ENCODE peak calls at places on chromosomes 2 and 18, in ten cellular contexts. One of them, this sample, is unnamed.

GRCh38 chr2:203584784-203585183 is 49.7 kb upstream of the RAPH1 start:
- DNase-seq in naive thymus-derived CD8-positive, alpha-beta T cell: no peak
- DNase-seq in ovary: no peak
- DNase-seq in HFF-Myc: no peak
- DNase-seq in esophagus squamous epithelium: no peak
- DNase-seq in GM20000: no peak
- DNase-seq in renal cortical epithelial cell: no peak
- DNase-seq in NCI-H460: no peak
- DNase-seq in coronary artery: no peak
- DNase-seq in pulmonary artery endothelial cell: no peak
- DNase-seq in this sample: no peak

GRCh38 chr2:47525167-47525566 is 122.2 kb downstream of the MSH2 start:
- DNase-seq in naive thymus-derived CD8-positive, alpha-beta T cell: no peak
- DNase-seq in ovary: no peak
- DNase-seq in HFF-Myc: no peak
- DNase-seq in esophagus squamous epithelium: no peak
- DNase-seq in GM20000: no peak
- DNase-seq in renal cortical epithelial cell: no peak
- DNase-seq in NCI-H460: no peak
- DNase-seq in coronary artery: no peak
- DNase-seq in pulmonary artery endothelial cell: no peak
- DNase-seq in this sample: no peak

GRCh38 chr18:5444269-5444668 is 99.5 kb downstream of the EPB41L3 start:
- DNase-seq in naive thymus-derived CD8-positive, alpha-beta T cell: no peak
- DNase-seq in ovary: no peak
- DNase-seq in HFF-Myc: no peak
- DNase-seq in esophagus squamous epithelium: no peak
- DNase-seq in GM20000: no peak
- DNase-seq in renal cortical epithelial cell: no peak
- DNase-seq in NCI-H460: no peak
- DNase-seq in coronary artery: no peak
- DNase-seq in pulmonary artery endothelial cell: no peak
- DNase-seq in this sample: no peak

GRCh38 chr2:218343591-218343990 is 13.1 kb upstream of the CATIP start:
- DNase-seq in naive thymus-derived CD8-positive, alpha-beta T cell: no peak
- DNase-seq in ovary: no peak
- DNase-seq in HFF-Myc: no peak
- DNase-seq in esophagus squamous epithelium: no peak
- DNase-seq in GM20000: no peak
- DNase-seq in renal cortical epithelial cell: peak
- DNase-seq in NCI-H460: no peak
- DNase-seq in coronary artery: no peak
- DNase-seq in pulmonary artery endothelial cell: no peak
- DNase-seq in this sample: no peak

GRCh38 chr2:239695106-239695727 is 294.4 kb upstream of the HDAC4 start:
- DNase-seq in naive thymus-derived CD8-positive, alpha-beta T cell: no peak
- DNase-seq in ovary: no peak
- DNase-seq in HFF-Myc: no peak
- DNase-seq in esophagus squamous epithelium: no peak
- DNase-seq in GM20000: no peak
- DNase-seq in renal cortical epithelial cell: no peak
- DNase-seq in NCI-H460: no peak
- DNase-seq in coronary artery: peak
- DNase-seq in pulmonary artery endothelial cell: no peak
- DNase-seq in this sample: no peak

GRCh38 chr18:21702602-21703001 is 2.0 kb downstream of the ABHD3 start:
- DNase-seq in naive thymus-derived CD8-positive, alpha-beta T cell: no peak
- DNase-seq in ovary: no peak
- DNase-seq in HFF-Myc: no peak
- DNase-seq in esophagus squamous epithelium: no peak
- DNase-seq in GM20000: no peak
- DNase-seq in renal cortical epithelial cell: no peak
- DNase-seq in NCI-H460: no peak
- DNase-seq in coronary artery: no peak
- DNase-seq in pulmonary artery endothelial cell: no peak
- DNase-seq in this sample: no peak

GRCh38 chr2:206442854-206443734 is at the start of gene ADAM23:
- DNase-seq in naive thymus-derived CD8-positive, alpha-beta T cell: peak
- DNase-seq in ovary: peak
- DNase-seq in HFF-Myc: no peak
- DNase-seq in esophagus squamous epithelium: no peak
- DNase-seq in GM20000: peak
- DNase-seq in renal cortical epithelial cell: no peak
- DNase-seq in NCI-H460: peak
- DNase-seq in coronary artery: no peak
- DNase-seq in pulmonary artery endothelial cell: no peak
- DNase-seq in this sample: peak

GRCh38 chr2:96397756-96398525 is 62.4 kb downstream of the NCAPH start:
- DNase-seq in naive thymus-derived CD8-positive, alpha-beta T cell: no peak
- DNase-seq in ovary: no peak
- DNase-seq in HFF-Myc: no peak
- DNase-seq in esophagus squamous epithelium: no peak
- DNase-seq in GM20000: no peak
- DNase-seq in renal cortical epithelial cell: no peak
- DNase-seq in NCI-H460: no peak
- DNase-seq in coronary artery: no peak
- DNase-seq in pulmonary artery endothelial cell: no peak
- DNase-seq in this sample: no peak

GRCh38 chr18:45228989-45229388 is 386.3 kb upstream of the SLC14A2 start:
- DNase-seq in naive thymus-derived CD8-positive, alpha-beta T cell: no peak
- DNase-seq in ovary: no peak
- DNase-seq in HFF-Myc: no peak
- DNase-seq in esophagus squamous epithelium: no peak
- DNase-seq in GM20000: no peak
- DNase-seq in renal cortical epithelial cell: no peak
- DNase-seq in NCI-H460: no peak
- DNase-seq in coronary artery: no peak
- DNase-seq in pulmonary artery endothelial cell: no peak
- DNase-seq in this sample: no peak

GRCh38 chr2:232318175-232318855 is 60.2 kb upstream of the ALPP start:
- DNase-seq in naive thymus-derived CD8-positive, alpha-beta T cell: no peak
- DNase-seq in ovary: no peak
- DNase-seq in HFF-Myc: no peak
- DNase-seq in esophagus squamous epithelium: no peak
- DNase-seq in GM20000: no peak
- DNase-seq in renal cortical epithelial cell: no peak
- DNase-seq in NCI-H460: no peak
- DNase-seq in coronary artery: no peak
- DNase-seq in pulmonary artery endothelial cell: no peak
- DNase-seq in this sample: no peak

GRCh38 chr2:200302940-200303727 is 3.4 kb upstream of the SPATS2L start:
- DNase-seq in naive thymus-derived CD8-positive, alpha-beta T cell: no peak
- DNase-seq in ovary: no peak
- DNase-seq in HFF-Myc: no peak
- DNase-seq in esophagus squamous epithelium: no peak
- DNase-seq in GM20000: no peak
- DNase-seq in renal cortical epithelial cell: peak
- DNase-seq in NCI-H460: no peak
- DNase-seq in coronary artery: no peak
- DNase-seq in pulmonary artery endothelial cell: no peak
- DNase-seq in this sample: no peak

GRCh38 chr18:31247574-31248199 is 70.3 kb upstream of the DSG1 start:
- DNase-seq in naive thymus-derived CD8-positive, alpha-beta T cell: no peak
- DNase-seq in ovary: no peak
- DNase-seq in HFF-Myc: no peak
- DNase-seq in esophagus squamous epithelium: no peak
- DNase-seq in GM20000: no peak
- DNase-seq in renal cortical epithelial cell: peak
- DNase-seq in NCI-H460: no peak
- DNase-seq in coronary artery: no peak
- DNase-seq in pulmonary artery endothelial cell: no peak
- DNase-seq in this sample: no peak

GRCh38 chr2:211216221-211216620 is 659.8 kb downstream of the CPS1 start:
- DNase-seq in naive thymus-derived CD8-positive, alpha-beta T cell: no peak
- DNase-seq in ovary: no peak
- DNase-seq in HFF-Myc: no peak
- DNase-seq in esophagus squamous epithelium: no peak
- DNase-seq in GM20000: no peak
- DNase-seq in renal cortical epithelial cell: peak
- DNase-seq in NCI-H460: peak
- DNase-seq in coronary artery: no peak
- DNase-seq in pulmonary artery endothelial cell: no peak
- DNase-seq in this sample: no peak

GRCh38 chr2:230650585-230651137 is 62.0 kb upstream of the CAB39 start:
- DNase-seq in naive thymus-derived CD8-positive, alpha-beta T cell: no peak
- DNase-seq in ovary: no peak
- DNase-seq in HFF-Myc: no peak
- DNase-seq in esophagus squamous epithelium: no peak
- DNase-seq in GM20000: no peak
- DNase-seq in renal cortical epithelial cell: peak
- DNase-seq in NCI-H460: no peak
- DNase-seq in coronary artery: no peak
- DNase-seq in pulmonary artery endothelial cell: no peak
- DNase-seq in this sample: no peak

GRCh38 chr18:12768622-12769021 is 65.8 kb downstream of the PSMG2 start:
- DNase-seq in naive thymus-derived CD8-positive, alpha-beta T cell: no peak
- DNase-seq in ovary: no peak
- DNase-seq in HFF-Myc: no peak
- DNase-seq in esophagus squamous epithelium: no peak
- DNase-seq in GM20000: no peak
- DNase-seq in renal cortical epithelial cell: no peak
- DNase-seq in NCI-H460: no peak
- DNase-seq in coronary artery: peak
- DNase-seq in pulmonary artery endothelial cell: no peak
- DNase-seq in this sample: no peak

GRCh38 chr2:232349546-232349945 is 29.0 kb upstream of the ALPP start:
- DNase-seq in naive thymus-derived CD8-positive, alpha-beta T cell: no peak
- DNase-seq in ovary: no peak
- DNase-seq in HFF-Myc: no peak
- DNase-seq in esophagus squamous epithelium: no peak
- DNase-seq in GM20000: no peak
- DNase-seq in renal cortical epithelial cell: no peak
- DNase-seq in NCI-H460: no peak
- DNase-seq in coronary artery: no peak
- DNase-seq in pulmonary artery endothelial cell: no peak
- DNase-seq in this sample: no peak

GRCh38 chr2:110993557-110994231 is 127.0 kb upstream of the BCL2L11 start:
- DNase-seq in naive thymus-derived CD8-positive, alpha-beta T cell: no peak
- DNase-seq in ovary: no peak
- DNase-seq in HFF-Myc: no peak
- DNase-seq in esophagus squamous epithelium: no peak
- DNase-seq in GM20000: no peak
- DNase-seq in renal cortical epithelial cell: peak
- DNase-seq in NCI-H460: no peak
- DNase-seq in coronary artery: no peak
- DNase-seq in pulmonary artery endothelial cell: peak
- DNase-seq in this sample: no peak

GRCh38 chr2:54728669-54729120 is 5.2 kb downstream of the EML6 start:
- DNase-seq in naive thymus-derived CD8-positive, alpha-beta T cell: no peak
- DNase-seq in ovary: no peak
- DNase-seq in HFF-Myc: peak
- DNase-seq in esophagus squamous epithelium: no peak
- DNase-seq in GM20000: no peak
- DNase-seq in renal cortical epithelial cell: peak
- DNase-seq in NCI-H460: peak
- DNase-seq in coronary artery: no peak
- DNase-seq in pulmonary artery endothelial cell: no peak
- DNase-seq in this sample: no peak

GRCh38 chr2:39094717-39095363 is 26.0 kb downstream of the SOS1 start:
- DNase-seq in naive thymus-derived CD8-positive, alpha-beta T cell: no peak
- DNase-seq in ovary: no peak
- DNase-seq in HFF-Myc: peak
- DNase-seq in esophagus squamous epithelium: no peak
- DNase-seq in GM20000: peak
- DNase-seq in renal cortical epithelial cell: no peak
- DNase-seq in NCI-H460: no peak
- DNase-seq in coronary artery: no peak
- DNase-seq in pulmonary artery endothelial cell: no peak
- DNase-seq in this sample: no peak

GRCh38 chr2:70087703-70088507 is 628 bp downstream of the PCBP1 start:
- DNase-seq in naive thymus-derived CD8-positive, alpha-beta T cell: peak
- DNase-seq in ovary: peak
- DNase-seq in HFF-Myc: no peak
- DNase-seq in esophagus squamous epithelium: no peak
- DNase-seq in GM20000: peak
- DNase-seq in renal cortical epithelial cell: peak
- DNase-seq in NCI-H460: peak
- DNase-seq in coronary artery: peak
- DNase-seq in pulmonary artery endothelial cell: no peak
- DNase-seq in this sample: no peak

GRCh38 chr2:109162999-109163398 is 34.0 kb downstream of the SH3RF3 start:
- DNase-seq in naive thymus-derived CD8-positive, alpha-beta T cell: no peak
- DNase-seq in ovary: no peak
- DNase-seq in HFF-Myc: no peak
- DNase-seq in esophagus squamous epithelium: no peak
- DNase-seq in GM20000: no peak
- DNase-seq in renal cortical epithelial cell: no peak
- DNase-seq in NCI-H460: no peak
- DNase-seq in coronary artery: peak
- DNase-seq in pulmonary artery endothelial cell: peak
- DNase-seq in this sample: no peak

GRCh38 chr2:84829693-84830092 is 51.2 kb downstream of the TRABD2A start:
- DNase-seq in naive thymus-derived CD8-positive, alpha-beta T cell: no peak
- DNase-seq in ovary: no peak
- DNase-seq in HFF-Myc: no peak
- DNase-seq in esophagus squamous epithelium: no peak
- DNase-seq in GM20000: no peak
- DNase-seq in renal cortical epithelial cell: no peak
- DNase-seq in NCI-H460: no peak
- DNase-seq in coronary artery: no peak
- DNase-seq in pulmonary artery endothelial cell: no peak
- DNase-seq in this sample: no peak

GRCh38 chr2:38013158-38013752 is 62.7 kb downstream of the CYP1B1 start:
- DNase-seq in naive thymus-derived CD8-positive, alpha-beta T cell: no peak
- DNase-seq in ovary: no peak
- DNase-seq in HFF-Myc: no peak
- DNase-seq in esophagus squamous epithelium: no peak
- DNase-seq in GM20000: no peak
- DNase-seq in renal cortical epithelial cell: peak
- DNase-seq in NCI-H460: no peak
- DNase-seq in coronary artery: no peak
- DNase-seq in pulmonary artery endothelial cell: no peak
- DNase-seq in this sample: no peak

GRCh38 chr2:133192028-133192427 is 376.2 kb downstream of the NCKAP5 start:
- DNase-seq in naive thymus-derived CD8-positive, alpha-beta T cell: no peak
- DNase-seq in ovary: no peak
- DNase-seq in HFF-Myc: no peak
- DNase-seq in esophagus squamous epithelium: no peak
- DNase-seq in GM20000: no peak
- DNase-seq in renal cortical epithelial cell: no peak
- DNase-seq in NCI-H460: no peak
- DNase-seq in coronary artery: no peak
- DNase-seq in pulmonary artery endothelial cell: no peak
- DNase-seq in this sample: no peak

GRCh38 chr18:44744206-44745180 is 63.8 kb downstream of the SETBP1 start:
- DNase-seq in naive thymus-derived CD8-positive, alpha-beta T cell: no peak
- DNase-seq in ovary: no peak
- DNase-seq in HFF-Myc: no peak
- DNase-seq in esophagus squamous epithelium: no peak
- DNase-seq in GM20000: no peak
- DNase-seq in renal cortical epithelial cell: no peak
- DNase-seq in NCI-H460: no peak
- DNase-seq in coronary artery: no peak
- DNase-seq in pulmonary artery endothelial cell: no peak
- DNase-seq in this sample: no peak

GRCh38 chr2:235554385-235554784 is 60.5 kb downstream of the AGAP1 start:
- DNase-seq in naive thymus-derived CD8-positive, alpha-beta T cell: no peak
- DNase-seq in ovary: no peak
- DNase-seq in HFF-Myc: no peak
- DNase-seq in esophagus squamous epithelium: no peak
- DNase-seq in GM20000: no peak
- DNase-seq in renal cortical epithelial cell: no peak
- DNase-seq in NCI-H460: no peak
- DNase-seq in coronary artery: no peak
- DNase-seq in pulmonary artery endothelial cell: no peak
- DNase-seq in this sample: no peak